ENCODE peak calls at places on chromosomes 16 and 17, in six cellular contexts. B is IMR-90, Q is H1, I is H9, E is mesendoderm, L is neuronal stem cell. T is an unnamed sample.

GRCh38 chr17:78748730-78749317 is 33.2 kb downstream of the CYTH1 start:
- DNase-seq in I (no peak), Q (no peak), B (peak; percentile 24), E (no peak), L (no peak), T (peak; percentile 38)

GRCh38 chr17:18986541-18987229 is 17.9 kb downstream of the FAM83G start:
- DNase-seq in L (no peak), Q (no peak), I (no peak), E (no peak), B (no peak), T (no peak)

GRCh38 chr17:68624381-68624780 is 23.2 kb upstream of the FAM20A start:
- DNase-seq in I (no peak), Q (no peak), B (no peak), L (no peak), E (no peak), T (no peak)

GRCh38 chr17:65193305-65194293 is 56.4 kb downstream of the RGS9 start:
- DNase-seq in I (no peak), L (no peak), E (no peak), B (peak; percentile 21), Q (no peak), T (peak; percentile 67)

GRCh38 chr16:2826591-2827480 is 3.3 kb upstream of the ZG16B start:
- DNase-seq in B (no peak), Q (no peak), E (no peak), L (no peak), I (no peak), T (no peak)

GRCh38 chr16:15464401-15465186 is 30.2 kb downstream of the BMERB1 start:
- DNase-seq in I (no peak), Q (no peak), L (no peak), B (peak; percentile 22), E (no peak), T (peak; percentile 83)

GRCh38 chr16:28554634-28555423 is 1.1 kb downstream of the SGF29 start:
- DNase-seq in I (no peak), L (no peak), B (no peak), E (no peak), Q (no peak), T (no peak)

GRCh38 chr16:14487579-14487978 is 142.5 kb downstream of the PARN start:
- DNase-seq in B (no peak), Q (no peak), I (no peak), E (peak; percentile 26), L (no peak), T (no peak)

GRCh38 chr17:7656958-7657715 is 6.4 kb downstream of the ATP1B2 start:
- DNase-seq in L (peak; percentile 48), Q (peak; percentile 90), I (peak; percentile 98), E (peak; percentile 98), B (no peak), T (peak; percentile 28)

GRCh38 chr16:73209190-73209589 is 161.3 kb upstream of the ZFHX3 start:
- DNase-seq in Q (no peak), L (no peak), E (no peak), I (no peak), B (no peak), T (no peak)

GRCh38 chr16:27920391-27920891 is 143.1 kb downstream of the GSG1L start:
- DNase-seq in L (peak; percentile 35), Q (peak; percentile 62), I (peak; percentile 83), B (no peak), E (peak; percentile 85), T (no peak)

GRCh38 chr17:79946352-79947231 is 89.1 kb downstream of the TBC1D16 start:
- DNase-seq in L (no peak), B (no peak), I (peak; percentile 29), Q (no peak), E (no peak), T (no peak)

GRCh38 chr16:77299395-77299794 is 100.2 kb downstream of the SYCE1L start:
- DNase-seq in B (no peak), I (no peak), Q (no peak), L (no peak), E (no peak), T (no peak)

GRCh38 chr17:63601439-63602371 is 1.0 kb downstream of the TACO1 start:
- DNase-seq in I (no peak), L (no peak), E (peak; percentile 40), Q (no peak), B (peak; percentile 32), T (peak; percentile 34)
- H4K8ac ChIP-seq in I (no peak overlapping the region), L (no peak overlapping the region), E (no peak overlapping the region), Q (peak overlapping the region; percentile 93), B (peak overlapping the region; percentile 58), T (peak overlapping the region; percentile 86)

GRCh38 chr17:4032738-4033137 is 68.5 kb upstream of the ATP2A3 start:
- DNase-seq in Q (no peak), B (no peak), I (peak; percentile 58), L (no peak), E (peak; percentile 31), T (no peak)

GRCh38 chr17:4035081-4035680 is 70.9 kb upstream of the ATP2A3 start:
- DNase-seq in B (no peak), L (no peak), Q (no peak), E (no peak), I (no peak), T (no peak)

GRCh38 chr17:4038076-4038475 is 73.8 kb upstream of the ATP2A3 start:
- DNase-seq in Q (no peak), L (no peak), B (no peak), E (no peak), I (no peak), T (no peak)

GRCh38 chr17:4032245-4032644 is 68.0 kb upstream of the ATP2A3 start:
- DNase-seq in Q (no peak), I (no peak), L (no peak), E (no peak), B (no peak), T (no peak)

DNA sequence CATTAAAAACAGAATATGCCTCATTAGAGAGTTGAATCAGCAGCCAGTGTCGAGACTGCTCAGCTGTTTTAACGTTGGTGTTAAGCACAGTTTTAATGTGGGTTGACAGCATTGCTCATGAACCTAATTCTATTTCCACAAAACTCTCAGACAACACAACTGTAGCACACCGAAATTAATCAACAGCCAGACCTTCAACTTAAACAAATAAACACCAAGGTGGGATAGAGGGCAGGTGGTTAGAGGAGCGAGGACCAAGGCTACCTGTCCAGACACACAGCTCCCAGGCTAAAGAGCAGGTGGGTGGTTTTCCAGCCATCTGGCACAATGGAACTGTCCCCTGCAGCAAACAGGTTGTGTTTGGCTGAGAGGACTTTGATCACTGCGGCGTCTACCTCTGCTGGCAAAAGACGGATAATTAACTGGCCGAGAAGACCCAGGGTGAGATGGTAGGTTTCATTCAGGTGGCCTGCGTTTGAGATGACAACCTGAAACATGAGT is 69.6 kb upstream of the ATP2A3 start:
- DNase-seq in Q (no peak), E (no peak), L (no peak), I (no peak), B (no peak), T (no peak)
- H2BK15ac ChIP-seq in Q (no peak overlapping the region), E (no peak overlapping the region), L (no peak overlapping the region), I (no peak overlapping the region), B (no peak overlapping the region), T (no peak overlapping the region)

GRCh38 chr17:45147102-45147580 is 1.1 kb upstream of the HEXIM1 start:
- DNase-seq in I (no peak), Q (no peak), B (peak; percentile 62), L (peak; percentile 80), E (no peak), T (no peak)
- H3K4me1 ChIP-seq in I (peaks cover 2% of the 10 kb centered on the region), Q (peaks cover 3% of the 10 kb centered on the region), B (peaks cover 19% of the 10 kb centered on the region), L (peaks cover 14% of the 10 kb centered on the region), E (peaks cover 9% of the 10 kb centered on the region), T (peaks cover 28% of the 10 kb centered on the region)

GRCh38 chr16:666572-666971 is 1.4 kb upstream of the RHOT2 start:
- DNase-seq in E (no peak), Q (no peak), L (no peak), B (no peak), I (no peak), T (no peak)

GRCh38 chr16:667780-668518 is at the start of gene RHOT2:
- DNase-seq in I (peak; percentile 93), Q (peak; percentile 94), L (peak; percentile 89), B (peak; percentile 85), E (peak; percentile 95), T (peak; percentile 88)

GRCh38 chr16:669666-670065 is 1.7 kb downstream of the RHOT2 start:
- DNase-seq in E (no peak), I (no peak), B (no peak), L (no peak), Q (no peak), T (no peak)

GRCh38 chr16:668519-669171 is 713 bp downstream of the RHOT2 start:
- DNase-seq in E (no peak), I (no peak), L (no peak), B (no peak), Q (no peak), T (no peak)

GRCh38 chr16:667113-667779 is 686 bp upstream of the RHOT2 start:
- DNase-seq in L (no peak), E (no peak), B (no peak), Q (no peak), I (no peak), T (no peak)
- H4K8ac ChIP-seq in L (no peak overlapping the region), E (no peak overlapping the region), B (peak overlapping the region; percentile 76), Q (peak overlapping the region; percentile 89), I (no peak overlapping the region), T (peak overlapping the region; percentile 100)

T was measured in mesenchymal stem cell.